ENCODE peak calls at places on chromosomes 4 and X, in eight cellular contexts. One of them, this sample, is unnamed.

GRCh38 chrX:135324463-135324862 is 15.2 kb downstream of the ETDC start:
- DNase-seq in stimulated activated CD8-positive, alpha-beta memory T cell treated with anti-CD3 and anti-CD28 coated beads, Interleukin-15, amount 100 ng/mL, for 24 hours: no peak
- DNase-seq in NCI-H1092 treated with DMSO at 0.1 percent for 48 hours: no peak
- DNase-seq in COLO829: no peak
- DNase-seq in AG10803: no peak
- DNase-seq in PC-9: no peak
- DNase-seq in dermis microvascular lymphatic vessel endothelial cell: no peak
- DNase-seq in glomerular endothelial cell: no peak
- DNase-seq in this sample: no peak

GRCh38 chr4:124711469-124712416 is 789 bp downstream of the ANKRD50 start:
- DNase-seq in stimulated activated CD8-positive, alpha-beta memory T cell treated with anti-CD3 and anti-CD28 coated beads, Interleukin-15, amount 100 ng/mL, for 24 hours: no peak
- DNase-seq in NCI-H1092 treated with DMSO at 0.1 percent for 48 hours: peak; percentile 68
- DNase-seq in COLO829: peak; percentile 73
- DNase-seq in AG10803: peak; percentile 80
- DNase-seq in PC-9: peak; percentile 79
- DNase-seq in dermis microvascular lymphatic vessel endothelial cell: peak; percentile 82
- DNase-seq in glomerular endothelial cell: no peak
- DNase-seq in this sample: no peak

GRCh38 chr4:85778809-85779124 is 303.8 kb downstream of the ARHGAP24 start:
- DNase-seq in stimulated activated CD8-positive, alpha-beta memory T cell treated with anti-CD3 and anti-CD28 coated beads, Interleukin-15, amount 100 ng/mL, for 24 hours: no peak
- DNase-seq in NCI-H1092 treated with DMSO at 0.1 percent for 48 hours: no peak
- DNase-seq in COLO829: no peak
- DNase-seq in AG10803: peak; percentile 40
- DNase-seq in PC-9: no peak
- DNase-seq in dermis microvascular lymphatic vessel endothelial cell: peak; percentile 69
- DNase-seq in glomerular endothelial cell: no peak
- DNase-seq in this sample: no peak

GRCh38 chrX:28585767-28586166 is 1.5 kb upstream of the IL1RAPL1 start:
- DNase-seq in stimulated activated CD8-positive, alpha-beta memory T cell treated with anti-CD3 and anti-CD28 coated beads, Interleukin-15, amount 100 ng/mL, for 24 hours: no peak
- DNase-seq in NCI-H1092 treated with DMSO at 0.1 percent for 48 hours: no peak
- DNase-seq in COLO829: no peak
- DNase-seq in AG10803: no peak
- DNase-seq in PC-9: no peak
- DNase-seq in dermis microvascular lymphatic vessel endothelial cell: no peak
- DNase-seq in glomerular endothelial cell: no peak
- DNase-seq in this sample: no peak

GRCh38 chrX:153468008-153468580 is 2.3 kb downstream of the HAUS7 start:
- DNase-seq in stimulated activated CD8-positive, alpha-beta memory T cell treated with anti-CD3 and anti-CD28 coated beads, Interleukin-15, amount 100 ng/mL, for 24 hours: no peak
- DNase-seq in NCI-H1092 treated with DMSO at 0.1 percent for 48 hours: no peak
- DNase-seq in COLO829: no peak
- DNase-seq in AG10803: peak; percentile 13
- DNase-seq in PC-9: no peak
- DNase-seq in dermis microvascular lymphatic vessel endothelial cell: no peak
- DNase-seq in glomerular endothelial cell: no peak
- DNase-seq in this sample: no peak

GRCh38 chrX:150694738-150695410 is 1.7 kb downstream of the MTMR1 start:
- DNase-seq in stimulated activated CD8-positive, alpha-beta memory T cell treated with anti-CD3 and anti-CD28 coated beads, Interleukin-15, amount 100 ng/mL, for 24 hours: no peak
- DNase-seq in NCI-H1092 treated with DMSO at 0.1 percent for 48 hours: no peak
- DNase-seq in COLO829: no peak
- DNase-seq in AG10803: no peak
- DNase-seq in PC-9: no peak
- DNase-seq in dermis microvascular lymphatic vessel endothelial cell: no peak
- DNase-seq in glomerular endothelial cell: no peak
- DNase-seq in this sample: no peak

GRCh38 chrX:27966955-27967354 is 14.3 kb downstream of the DCAF8L1 start:
- DNase-seq in stimulated activated CD8-positive, alpha-beta memory T cell treated with anti-CD3 and anti-CD28 coated beads, Interleukin-15, amount 100 ng/mL, for 24 hours: no peak
- DNase-seq in NCI-H1092 treated with DMSO at 0.1 percent for 48 hours: no peak
- DNase-seq in COLO829: no peak
- DNase-seq in AG10803: peak; percentile 0
- DNase-seq in PC-9: no peak
- DNase-seq in dermis microvascular lymphatic vessel endothelial cell: peak; percentile 45
- DNase-seq in glomerular endothelial cell: peak; percentile 20
- DNase-seq in this sample: no peak

GRCh38 chrX:46978341-46979291 is 66.4 kb downstream of the JADE3 start:
- DNase-seq in stimulated activated CD8-positive, alpha-beta memory T cell treated with anti-CD3 and anti-CD28 coated beads, Interleukin-15, amount 100 ng/mL, for 24 hours: peak; percentile 43
- DNase-seq in NCI-H1092 treated with DMSO at 0.1 percent for 48 hours: peak; percentile 31
- DNase-seq in COLO829: peak; percentile 51
- DNase-seq in AG10803: peak; percentile 54
- DNase-seq in PC-9: peak; percentile 19
- DNase-seq in dermis microvascular lymphatic vessel endothelial cell: peak; percentile 88
- DNase-seq in glomerular endothelial cell: peak; percentile 69
- DNase-seq in this sample: peak; percentile 2

GRCh38 chr4:53943345-53944085 is 120.9 kb downstream of the CHIC2 start:
- DNase-seq in stimulated activated CD8-positive, alpha-beta memory T cell treated with anti-CD3 and anti-CD28 coated beads, Interleukin-15, amount 100 ng/mL, for 24 hours: no peak
- DNase-seq in NCI-H1092 treated with DMSO at 0.1 percent for 48 hours: no peak
- DNase-seq in COLO829: peak; percentile 79
- DNase-seq in AG10803: peak; percentile 73
- DNase-seq in PC-9: no peak
- DNase-seq in dermis microvascular lymphatic vessel endothelial cell: peak; percentile 95
- DNase-seq in glomerular endothelial cell: peak; percentile 95
- DNase-seq in this sample: no peak

GRCh38 chr4:122091397-122091796 is 60.7 kb upstream of the BLTP1 start:
- DNase-seq in stimulated activated CD8-positive, alpha-beta memory T cell treated with anti-CD3 and anti-CD28 coated beads, Interleukin-15, amount 100 ng/mL, for 24 hours: no peak
- DNase-seq in NCI-H1092 treated with DMSO at 0.1 percent for 48 hours: no peak
- DNase-seq in COLO829: no peak
- DNase-seq in AG10803: no peak
- DNase-seq in PC-9: no peak
- DNase-seq in dermis microvascular lymphatic vessel endothelial cell: no peak
- DNase-seq in glomerular endothelial cell: no peak
- DNase-seq in this sample: no peak

GRCh38 chrX:83658731-83659130 is 150.6 kb downstream of the POU3F4 start:
- DNase-seq in stimulated activated CD8-positive, alpha-beta memory T cell treated with anti-CD3 and anti-CD28 coated beads, Interleukin-15, amount 100 ng/mL, for 24 hours: no peak
- DNase-seq in NCI-H1092 treated with DMSO at 0.1 percent for 48 hours: no peak
- DNase-seq in COLO829: peak; percentile 1
- DNase-seq in AG10803: no peak
- DNase-seq in PC-9: no peak
- DNase-seq in dermis microvascular lymphatic vessel endothelial cell: no peak
- DNase-seq in glomerular endothelial cell: no peak
- DNase-seq in this sample: no peak

GRCh38 chr4:71333960-71334951 is 4.6 kb upstream of the SLC4A4 start:
- DNase-seq in stimulated activated CD8-positive, alpha-beta memory T cell treated with anti-CD3 and anti-CD28 coated beads, Interleukin-15, amount 100 ng/mL, for 24 hours: no peak
- DNase-seq in NCI-H1092 treated with DMSO at 0.1 percent for 48 hours: no peak
- DNase-seq in COLO829: no peak
- DNase-seq in AG10803: peak; percentile 47
- DNase-seq in PC-9: peak; percentile 15
- DNase-seq in dermis microvascular lymphatic vessel endothelial cell: no peak
- DNase-seq in glomerular endothelial cell: no peak
- DNase-seq in this sample: no peak

GRCh38 chr4:138087181-138087714 is 154.9 kb downstream of the SLC7A11 start:
- DNase-seq in stimulated activated CD8-positive, alpha-beta memory T cell treated with anti-CD3 and anti-CD28 coated beads, Interleukin-15, amount 100 ng/mL, for 24 hours: no peak
- DNase-seq in NCI-H1092 treated with DMSO at 0.1 percent for 48 hours: no peak
- DNase-seq in COLO829: no peak
- DNase-seq in AG10803: no peak
- DNase-seq in PC-9: no peak
- DNase-seq in dermis microvascular lymphatic vessel endothelial cell: no peak
- DNase-seq in glomerular endothelial cell: no peak
- DNase-seq in this sample: no peak

This sample was measured in thoracic aorta.